ENCODE peak calls at places on chromosome 5, in eight cellular contexts. J is stimulated activated CD8-positive, alpha-beta memory T cell treated with anti-CD3 and anti-CD28 coated beads, Interleukin-2, amount 100 ng/mL, for 48 hours; G is NCI-H1436 treated with DMSO at 0.1 percent for 48 hours; L is kidney epithelial cell; Z is COR-L47; M is fibroblast of lung; O is NCI-H69; F is NCI-H187. Y is an unnamed sample.

GRCh38 chr5:142141463-142141862 is 32.9 kb downstream of the NDFIP1 start:
- DNase-seq in Z (no peak), M (no peak), F (no peak), J (no peak), L (no peak), O (peak; percentile 20), G (no peak), Y (no peak)

GRCh38 chr5:172887735-172888134 is 53.7 kb downstream of the ERGIC1 start:
- DNase-seq in F (no peak), O (no peak), G (no peak), J (no peak), M (peak; percentile 82), L (no peak), Z (no peak), Y (no peak)

GRCh38 chr5:180172447-180173197 is 36.4 kb downstream of the RASGEF1C start:
- DNase-seq in F (no peak), L (no peak), G (no peak), O (peak; percentile 85), J (no peak), M (peak; percentile 32), Z (peak; percentile 79), Y (peak; percentile 28)

GRCh38 chr5:59266410-59266809 is 627.1 kb downstream of the PDE4D start:
- DNase-seq in Z (no peak), O (no peak), L (no peak), F (no peak), J (no peak), G (no peak), M (no peak), Y (no peak)

GRCh38 chr5:102749416-102750021 is 5.6 kb upstream of the PAM start:
- DNase-seq in J (no peak), Z (peak; percentile 57), L (no peak), O (peak; percentile 95), M (no peak), G (no peak), F (no peak), Y (no peak)

GRCh38 chr5:31291323-31291854 is 97.9 kb downstream of the CDH6 start:
- DNase-seq in F (no peak), J (no peak), L (no peak), G (no peak), Z (no peak), O (peak; percentile 25), M (no peak), Y (no peak)

GRCh38 chr5:59746261-59746765 is 147.2 kb downstream of the PDE4D start:
- DNase-seq in J (no peak), G (no peak), Z (no peak), F (no peak), M (peak; percentile 76), O (peak; percentile 77), L (no peak), Y (no peak)

GRCh38 chr5:62649476-62650113 is 71.0 kb downstream of the LRRC70 start:
- DNase-seq in L (no peak), O (no peak), M (no peak), J (no peak), F (no peak), G (no peak), Z (no peak), Y (no peak)

GRCh38 chr5:177546262-177546741 is 8.1 kb downstream of the FAM193B start:
- DNase-seq in F (no peak), Z (no peak), G (no peak), J (no peak), L (peak; percentile 93), M (peak; percentile 99), O (peak; percentile 79), Y (no peak)

GRCh38 chr5:42494414-42494813 is 71.2 kb downstream of the GHR start:
- DNase-seq in M (no peak), F (no peak), L (no peak), J (no peak), Z (no peak), O (no peak), G (no peak), Y (no peak)

GRCh38 chr5:173466227-173466626 is 138.0 kb upstream of the STC2 start:
- DNase-seq in G (no peak), J (no peak), O (no peak), Z (no peak), L (no peak), F (no peak), M (no peak), Y (no peak)

GRCh38 chr5:96638566-96638965 is 23.6 kb upstream of the CAST start:
- DNase-seq in O (no peak), Z (no peak), F (no peak), L (no peak), G (no peak), J (no peak), M (no peak), Y (no peak)

GRCh38 chr5:32251864-32252458 is 60.8 kb downstream of the MTMR12 start:
- DNase-seq in M (peak; percentile 24), J (no peak), Z (peak; percentile 61), L (no peak), G (no peak), F (peak; percentile 29), O (peak; percentile 96), Y (peak; percentile 35)

GRCh38 chr5:502325-503079 is 21.7 kb downstream of the SLC9A3 start:
- DNase-seq in O (no peak), M (no peak), F (no peak), L (no peak), Z (no peak), G (no peak), J (no peak), Y (no peak)

GRCh38 chr5:134902071-134902801 is 2.7 kb upstream of the PCBD2 start:
- DNase-seq in Z (no peak), J (no peak), G (no peak), L (no peak), M (no peak), F (no peak), O (no peak), Y (no peak)

GRCh38 chr5:152412129-152412528 is 7.0 kb upstream of the NMUR2 start:
- DNase-seq in O (no peak), M (no peak), G (no peak), Z (no peak), J (no peak), L (no peak), F (no peak), Y (peak; percentile 45)

GRCh38 chr5:178130576-178131445 is at the start of gene RMND5B:
- DNase-seq in L (no peak), G (no peak), Z (peak; percentile 83), J (peak; percentile 75), O (peak; percentile 94), F (peak; percentile 69), M (peak; percentile 64), Y (peak; percentile 52)

GRCh38 chr5:138351056-138351455 is 1.4 kb upstream of the KDM3B start:
- DNase-seq in L (no peak), O (no peak), F (no peak), J (no peak), M (peak; percentile 75), Z (no peak), G (no peak), Y (no peak)